ENCODE peak calls at places on chromosome 15, in five cellular contexts. P, S, I, D and V are unnamed samples.

GRCh38 chr15:70147178-70147760 is 49.6 kb upstream of the TLE3 start:
- DNase-seq in I (no peak), D (no peak), S (no peak), P (no peak), V (no peak)

GRCh38 chr15:40894689-40895308 is 549 bp downstream of the VPS18 start:
- DNase-seq in P (peak; percentile 81), S (peak; percentile 50), I (peak; percentile 78), D (no peak), V (peak; percentile 92)

GRCh38 chr15:85759391-85759790 is 35.3 kb downstream of the KLHL25 start:
- DNase-seq in I (no peak), S (no peak), P (no peak), D (no peak), V (no peak)

GRCh38 chr15:31893770-31894169 is 136.5 kb upstream of the CHRNA7 start:
- DNase-seq in I (no peak), P (no peak), D (no peak), S (no peak), V (no peak)

GRCh38 chr15:91021516-91022074 is 799 bp downstream of the VPS33B start:
- DNase-seq in P (no peak), D (no peak), S (no peak), I (no peak), V (peak; percentile 41)

GRCh38 chr15:31080618-31081017 is 20.9 kb downstream of the TRPM1 start:
- DNase-seq in I (peak; percentile 58), P (peak; percentile 91), D (peak; percentile 41), S (peak; percentile 71), V (peak; percentile 51)

GRCh38 chr15:31781261-31781660 is 249.1 kb upstream of the CHRNA7 start:
- DNase-seq in P (no peak), I (no peak), D (no peak), S (no peak), V (no peak)

GRCh38 chr15:56774356-56774755 is 41.0 kb upstream of the ZNF280D start:
- DNase-seq in P (no peak), I (no peak), D (no peak), S (no peak), V (no peak)

GRCh38 chr15:42102646-42103235 is 8.4 kb upstream of the PLA2G4D start:
- DNase-seq in P (no peak), I (no peak), S (no peak), D (no peak), V (peak; percentile 25)

GRCh38 chr15:101277038-101277822 is at the start of gene SELENOS:
- DNase-seq in P (peak; percentile 86), I (peak; percentile 97), D (no peak), S (peak; percentile 90), V (peak; percentile 89)

GRCh38 chr15:66778716-66779115 is 76.7 kb downstream of the SMAD6 start:
- DNase-seq in P (no peak), I (no peak), D (no peak), S (no peak), V (no peak)
- H2BK5ac ChIP-seq in P (no peak overlapping the region), I (no peak overlapping the region), D (no peak overlapping the region), S (peak overlapping the region; percentile 58), V (no peak overlapping the region)

DNA sequence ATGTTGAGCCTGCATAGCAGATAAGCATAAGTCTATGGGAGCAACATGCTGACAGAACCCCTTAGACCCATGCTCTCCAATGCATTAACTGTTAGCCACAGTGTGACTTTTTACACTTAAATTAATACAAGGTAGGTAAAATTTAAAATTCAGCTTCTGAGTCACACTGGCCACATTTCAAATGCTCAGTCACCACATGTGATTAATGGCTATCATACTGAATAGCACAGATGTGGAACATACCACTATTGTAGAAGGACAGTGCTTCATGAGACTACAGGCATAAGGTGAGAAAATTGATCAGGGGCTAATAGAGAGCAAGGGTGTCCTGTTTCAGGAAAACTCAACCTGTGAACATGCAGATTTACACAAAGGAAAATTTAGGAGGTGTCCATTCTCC is 357.0 kb upstream of the SEMA6D start:
- DNase-seq in S (no peak), P (no peak), D (no peak), I (no peak), V (no peak)
- H2BK12ac ChIP-seq in S (no peak overlapping the region), P (no peak overlapping the region), D (no peak overlapping the region), I (no peak overlapping the region), V (no peak overlapping the region)

DNA sequence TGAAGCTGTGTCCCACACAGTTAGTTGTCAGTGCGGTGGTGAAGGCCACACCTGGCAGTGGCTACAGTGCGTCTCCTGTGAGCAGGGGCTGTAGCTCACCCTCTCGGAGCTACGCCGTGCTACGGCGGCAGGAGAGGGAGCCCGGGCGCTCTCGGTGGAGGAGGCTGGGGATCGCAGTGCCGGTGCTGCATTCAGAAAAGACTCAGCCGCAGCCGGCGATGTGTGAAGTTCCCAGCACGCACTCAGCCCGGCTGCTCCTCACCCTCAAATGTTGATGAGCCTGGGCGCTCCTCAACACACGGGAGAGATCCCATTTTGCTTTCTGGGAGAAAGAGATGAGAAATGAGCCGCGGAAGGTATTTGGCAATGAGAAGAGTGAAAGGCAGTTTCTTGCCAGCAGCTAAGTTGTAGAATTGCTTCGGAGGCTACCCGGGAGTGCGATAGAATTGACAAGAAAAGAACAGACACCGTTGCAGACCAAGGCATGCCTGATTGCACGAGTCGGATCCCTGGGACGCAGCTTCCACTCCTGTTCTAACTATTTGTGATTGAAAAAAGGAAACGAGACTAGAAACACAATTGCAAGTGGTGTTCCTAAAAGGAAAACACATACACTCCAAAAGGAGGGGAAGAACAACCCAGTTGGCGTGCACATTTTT is at the start of gene UNC13C:
- DNase-seq in P (peak; percentile 71), S (peak; percentile 47), I (peak; percentile 8), D (peak; percentile 46), V (no peak)
- H3K9ac ChIP-seq in P (peak within 1 kb of the TSS; percentile 29), S (no peak within 1 kb of the TSS), I (no peak within 1 kb of the TSS), D (no peak within 1 kb of the TSS), V (no peak within 1 kb of the TSS)

GRCh38 chr15:36409819-36410218 is 169.6 kb upstream of the CDIN1 start:
- DNase-seq in P (no peak), S (no peak), I (no peak), D (no peak), V (no peak)

GRCh38 chr15:36403351-36403750 is 176.1 kb upstream of the CDIN1 start:
- DNase-seq in P (no peak), S (peak; percentile 17), D (no peak), I (no peak), V (no peak)

GRCh38 chr15:36406366-36406765 is 173.1 kb upstream of the CDIN1 start:
- DNase-seq in I (no peak), P (no peak), S (no peak), D (no peak), V (no peak)

GRCh38 chr15:36407647-36408046 is 171.8 kb upstream of the CDIN1 start:
- DNase-seq in S (no peak), P (no peak), D (no peak), I (no peak), V (peak; percentile 55)
- H2BK5ac ChIP-seq in S (no peak overlapping the region), P (no peak overlapping the region), D (peak overlapping the region; percentile 17), I (no peak overlapping the region), V (no peak overlapping the region)

GRCh38 chr15:55337160-55337559 is 18.1 kb downstream of the PIGB start:
- DNase-seq in D (no peak), S (no peak), P (no peak), I (no peak), V (no peak)

GRCh38 chr15:55334371-55334770 is 15.3 kb downstream of the PIGB start:
- DNase-seq in D (no peak), I (no peak), P (no peak), S (no peak), V (no peak)

DNA sequence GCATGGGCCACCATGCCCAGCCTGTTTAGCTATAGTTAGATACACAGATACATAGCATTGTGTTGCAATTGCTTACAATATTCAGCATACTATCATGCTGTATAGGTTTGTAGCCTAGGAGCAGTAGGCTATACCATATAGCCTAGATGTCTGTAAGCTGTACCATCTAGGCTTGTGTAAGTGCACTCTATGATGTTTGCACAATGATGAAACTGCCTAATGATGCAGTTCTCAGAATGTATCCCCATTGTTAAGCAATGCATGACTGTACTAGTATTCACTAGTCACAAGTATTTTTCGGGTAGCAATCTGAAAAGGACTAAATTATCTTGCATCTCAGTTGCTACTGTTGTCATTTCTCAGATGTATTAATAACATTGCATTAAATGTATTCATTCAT is 16.0 kb downstream of the PIGB start:
- DNase-seq in S (no peak), P (no peak), I (no peak), D (no peak), V (no peak)
- H2BK12ac ChIP-seq in S (no peak overlapping the region), P (no peak overlapping the region), I (no peak overlapping the region), D (no peak overlapping the region), V (no peak overlapping the region)

GRCh38 chr15:73927003-73927475 is 777 bp downstream of the LOXL1 start:
- DNase-seq in P (peak; percentile 67), D (no peak), S (no peak), I (peak; percentile 97), V (peak; percentile 54)

GRCh38 chr15:73924258-73924921 is 1.9 kb upstream of the LOXL1 start:
- DNase-seq in S (no peak), P (no peak), D (no peak), I (peak; percentile 28), V (peak; percentile 88)

GRCh38 chr15:73927476-73928240 is 1.4 kb downstream of the LOXL1 start:
- DNase-seq in P (peak; percentile 80), S (no peak), I (peak; percentile 85), D (no peak), V (no peak)

GRCh38 chr15:73928241-73928579 is 1.9 kb downstream of the LOXL1 start:
- DNase-seq in D (no peak), P (no peak), S (no peak), I (peak; percentile 17), V (no peak)

DNA sequence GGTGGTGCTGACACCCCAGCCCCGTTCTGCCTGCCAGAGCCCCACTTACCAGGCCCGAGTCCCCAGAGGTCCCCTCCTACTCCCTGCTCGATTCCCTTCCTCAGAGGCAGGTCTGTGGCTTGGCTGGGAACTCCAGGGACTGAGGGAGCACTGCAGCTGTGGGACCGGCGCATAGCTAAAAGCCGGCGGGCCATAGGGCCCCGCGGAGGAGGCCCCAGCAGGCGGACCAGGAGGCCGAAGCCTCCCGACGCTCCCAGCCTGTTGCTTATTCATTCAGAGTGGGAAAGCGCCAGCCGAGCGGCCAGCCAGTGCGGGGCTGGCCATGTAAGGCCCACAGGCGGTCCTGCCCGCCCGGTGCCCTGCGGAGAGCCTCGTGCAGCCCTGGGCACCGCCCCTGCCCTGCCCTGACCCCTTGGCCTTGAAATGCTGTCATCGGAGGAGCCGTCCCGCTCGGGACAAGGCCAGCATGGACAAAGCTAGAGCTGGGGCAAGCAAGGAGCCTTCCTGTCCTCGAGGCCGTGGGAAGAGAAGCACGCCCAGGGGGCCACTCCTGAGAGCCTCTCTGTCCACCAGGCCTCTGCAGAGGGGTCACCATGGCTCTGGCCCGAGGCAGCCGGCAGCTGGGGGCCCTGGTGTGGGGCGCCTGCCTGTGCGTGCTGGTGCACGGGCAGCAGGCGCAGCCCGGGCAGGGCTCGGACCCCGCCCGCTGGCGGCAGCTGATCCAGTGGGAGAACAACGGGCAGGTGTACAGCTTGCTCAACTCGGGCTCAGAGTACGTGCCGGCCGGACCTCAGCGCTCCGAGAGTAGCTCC is at the start of gene LOXL1:
- DNase-seq in P (peak; percentile 80), S (peak; percentile 64), I (peak; percentile 87), D (no peak), V (peak; percentile 92)
- H3K9ac ChIP-seq in P (no peak within 1 kb of the TSS), S (peak within 1 kb of the TSS; percentile 93), I (no peak within 1 kb of the TSS), D (no peak within 1 kb of the TSS), V (peak within 1 kb of the TSS; percentile 90)

GRCh38 chr15:39156166-39156565 is 424.7 kb upstream of the THBS1 start:
- DNase-seq in S (no peak), P (no peak), D (no peak), I (no peak), V (peak; percentile 59)
- H2BK5ac ChIP-seq in S (no peak overlapping the region), P (no peak overlapping the region), D (no peak overlapping the region), I (no peak overlapping the region), V (no peak overlapping the region)